ENCODE peak calls at places on chromosomes 1 and 21, in eight cellular contexts. One of them, this sample, is unnamed.

GRCh38 chr1:19772053-19772452 is 27.7 kb downstream of the TMCO4 start:
- DNase-seq in GM06990: no peak
- DNase-seq in CD4-positive, alpha-beta T cell: no peak
- DNase-seq in AG04450: no peak
- DNase-seq in Calu3: no peak
- DNase-seq in cardiac fibroblast: no peak
- DNase-seq in IMR-90: no peak
- DNase-seq in upper lobe of left lung: no peak
- DNase-seq in this sample: no peak

GRCh38 chr1:77313491-77313890 is 31.7 kb downstream of the AK5 start:
- DNase-seq in GM06990: no peak
- DNase-seq in CD4-positive, alpha-beta T cell: peak; percentile 17
- DNase-seq in AG04450: no peak
- DNase-seq in Calu3: peak; percentile 56
- DNase-seq in cardiac fibroblast: peak; percentile 55
- DNase-seq in IMR-90: peak; percentile 15
- DNase-seq in upper lobe of left lung: no peak
- DNase-seq in this sample: no peak

GRCh38 chr1:173420330-173420806 is 56.8 kb upstream of the PRDX6 start:
- DNase-seq in GM06990: no peak
- DNase-seq in CD4-positive, alpha-beta T cell: peak; percentile 38
- DNase-seq in AG04450: peak; percentile 60
- DNase-seq in Calu3: peak; percentile 78
- DNase-seq in cardiac fibroblast: peak; percentile 92
- DNase-seq in IMR-90: peak; percentile 83
- DNase-seq in upper lobe of left lung: no peak
- DNase-seq in this sample: no peak

GRCh38 chr1:8348056-8348776 is 30.3 kb downstream of the SLC45A1 start:
- DNase-seq in GM06990: no peak
- DNase-seq in CD4-positive, alpha-beta T cell: no peak
- DNase-seq in AG04450: no peak
- DNase-seq in Calu3: no peak
- DNase-seq in cardiac fibroblast: no peak
- DNase-seq in IMR-90: no peak
- DNase-seq in upper lobe of left lung: peak; percentile 38
- DNase-seq in this sample: no peak

GRCh38 chr1:9823943-9824701 is at the start of gene CLSTN1:
- DNase-seq in GM06990: peak; percentile 88
- DNase-seq in CD4-positive, alpha-beta T cell: peak; percentile 89
- DNase-seq in AG04450: peak; percentile 42
- DNase-seq in Calu3: peak; percentile 84
- DNase-seq in cardiac fibroblast: peak; percentile 86
- DNase-seq in IMR-90: peak; percentile 81
- DNase-seq in upper lobe of left lung: peak; percentile 98
- DNase-seq in this sample: peak; percentile 98

GRCh38 chr1:39845569-39846566 is 37.4 kb downstream of the TRIT1 start:
- DNase-seq in GM06990: peak; percentile 65
- DNase-seq in CD4-positive, alpha-beta T cell: peak; percentile 73
- DNase-seq in AG04450: peak; percentile 75
- DNase-seq in Calu3: peak; percentile 89
- DNase-seq in cardiac fibroblast: peak; percentile 93
- DNase-seq in IMR-90: peak; percentile 89
- DNase-seq in upper lobe of left lung: no peak
- DNase-seq in this sample: peak; percentile 36

GRCh38 chr1:109535971-109536491 is 3.6 kb upstream of the GPR61 start:
- DNase-seq in GM06990: no peak
- DNase-seq in CD4-positive, alpha-beta T cell: no peak
- DNase-seq in AG04450: no peak
- DNase-seq in Calu3: no peak
- DNase-seq in cardiac fibroblast: no peak
- DNase-seq in IMR-90: no peak
- DNase-seq in upper lobe of left lung: no peak
- DNase-seq in this sample: no peak

GRCh38 chr1:52209429-52209828 is 67.5 kb downstream of the ZFYVE9 start:
- DNase-seq in GM06990: no peak
- DNase-seq in CD4-positive, alpha-beta T cell: no peak
- DNase-seq in AG04450: no peak
- DNase-seq in Calu3: no peak
- DNase-seq in cardiac fibroblast: no peak
- DNase-seq in IMR-90: no peak
- DNase-seq in upper lobe of left lung: no peak
- DNase-seq in this sample: no peak

GRCh38 chr1:64546018-64546417 is 76.1 kb downstream of the CACHD1 start:
- DNase-seq in GM06990: no peak
- DNase-seq in CD4-positive, alpha-beta T cell: no peak
- DNase-seq in AG04450: no peak
- DNase-seq in Calu3: no peak
- DNase-seq in cardiac fibroblast: peak; percentile 12
- DNase-seq in IMR-90: no peak
- DNase-seq in upper lobe of left lung: no peak
- DNase-seq in this sample: no peak

GRCh38 chr1:231385118-231385748 is 36.9 kb downstream of the EGLN1 start:
- DNase-seq in GM06990: no peak
- DNase-seq in CD4-positive, alpha-beta T cell: no peak
- DNase-seq in AG04450: no peak
- DNase-seq in Calu3: peak; percentile 56
- DNase-seq in cardiac fibroblast: no peak
- DNase-seq in IMR-90: no peak
- DNase-seq in upper lobe of left lung: no peak
- DNase-seq in this sample: no peak

DNA sequence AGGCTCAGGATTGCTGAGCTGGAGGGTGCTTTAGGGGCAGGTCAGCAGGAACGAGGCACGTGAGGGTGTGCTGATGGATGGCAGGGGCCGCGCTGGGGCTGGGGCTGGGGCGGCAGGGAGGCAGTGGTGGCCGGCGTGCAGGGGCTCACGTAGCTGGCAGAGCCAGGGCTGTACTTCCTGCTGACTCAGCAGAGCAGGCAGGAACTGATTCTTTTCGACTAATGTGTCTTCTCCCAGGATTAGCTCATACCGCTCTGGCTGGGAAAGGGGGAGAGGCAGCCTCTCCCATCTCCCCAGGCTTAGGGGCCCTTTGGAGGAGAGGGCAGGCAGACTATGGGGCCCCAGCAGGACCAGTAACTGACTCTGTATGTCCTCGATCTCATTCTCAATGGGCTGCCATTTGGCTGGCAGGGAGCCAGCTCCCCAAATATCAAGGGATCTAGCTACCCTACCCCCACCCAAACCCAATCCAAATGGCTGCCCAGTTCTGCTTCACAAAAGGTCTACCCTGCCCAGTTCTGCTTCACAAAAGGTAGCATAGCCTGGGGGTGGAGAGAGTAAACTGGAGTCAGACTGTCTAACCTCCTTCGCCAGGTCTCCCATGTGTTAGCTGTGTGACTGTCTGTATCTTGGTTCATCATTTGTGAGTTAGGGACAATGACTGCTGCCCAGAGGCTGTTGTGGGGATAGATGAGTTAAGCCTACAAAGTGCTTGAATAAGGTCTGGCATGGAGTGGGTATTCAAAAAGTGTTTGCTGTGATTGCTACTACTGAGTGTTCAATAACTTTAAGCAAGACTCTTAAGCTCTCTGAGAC is 100.1 kb upstream of the SLC2A1 start:
- DNase-seq in GM06990: no peak
- DNase-seq in CD4-positive, alpha-beta T cell: no peak
- DNase-seq in AG04450: no peak
- DNase-seq in Calu3: no peak
- DNase-seq in cardiac fibroblast: peak; percentile 62
- DNase-seq in IMR-90: peak; percentile 68
- DNase-seq in upper lobe of left lung: peak; percentile 65
- DNase-seq in this sample: no peak
- TF ChIP-seq CTCF in GM06990: no peak
- TF ChIP-seq CTCF in CD4-positive, alpha-beta T cell: no peak
- TF ChIP-seq CTCF in AG04450: no peak
- TF ChIP-seq CTCF in Calu3: no peak
- TF ChIP-seq CTCF in cardiac fibroblast: no peak
- TF ChIP-seq CTCF in IMR-90: no peak
- TF ChIP-seq CTCF in upper lobe of left lung: no peak
- TF ChIP-seq CTCF in this sample: no peak

GRCh38 chr21:37076087-37076486 is 3.0 kb downstream of the TTC3 start:
- DNase-seq in GM06990: no peak
- DNase-seq in CD4-positive, alpha-beta T cell: no peak
- DNase-seq in AG04450: no peak
- DNase-seq in Calu3: no peak
- DNase-seq in cardiac fibroblast: no peak
- DNase-seq in IMR-90: no peak
- DNase-seq in upper lobe of left lung: no peak
- DNase-seq in this sample: no peak

GRCh38 chr21:37074195-37074510 is 1.1 kb downstream of the TTC3 start:
- DNase-seq in GM06990: no peak
- DNase-seq in CD4-positive, alpha-beta T cell: no peak
- DNase-seq in AG04450: no peak
- DNase-seq in Calu3: no peak
- DNase-seq in cardiac fibroblast: no peak
- DNase-seq in IMR-90: no peak
- DNase-seq in upper lobe of left lung: no peak
- DNase-seq in this sample: no peak

GRCh38 chr21:37075214-37075770 is 2.2 kb downstream of the TTC3 start:
- DNase-seq in GM06990: no peak
- DNase-seq in CD4-positive, alpha-beta T cell: no peak
- DNase-seq in AG04450: no peak
- DNase-seq in Calu3: no peak
- DNase-seq in cardiac fibroblast: no peak
- DNase-seq in IMR-90: no peak
- DNase-seq in upper lobe of left lung: no peak
- DNase-seq in this sample: no peak

GRCh38 chr21:37073417-37074194 is 552 bp downstream of the TTC3 start:
- DNase-seq in GM06990: peak; percentile 83
- DNase-seq in CD4-positive, alpha-beta T cell: peak; percentile 59
- DNase-seq in AG04450: no peak
- DNase-seq in Calu3: peak; percentile 20
- DNase-seq in cardiac fibroblast: peak; percentile 28
- DNase-seq in IMR-90: peak; percentile 67
- DNase-seq in upper lobe of left lung: peak; percentile 94
- DNase-seq in this sample: peak; percentile 46

DNA sequence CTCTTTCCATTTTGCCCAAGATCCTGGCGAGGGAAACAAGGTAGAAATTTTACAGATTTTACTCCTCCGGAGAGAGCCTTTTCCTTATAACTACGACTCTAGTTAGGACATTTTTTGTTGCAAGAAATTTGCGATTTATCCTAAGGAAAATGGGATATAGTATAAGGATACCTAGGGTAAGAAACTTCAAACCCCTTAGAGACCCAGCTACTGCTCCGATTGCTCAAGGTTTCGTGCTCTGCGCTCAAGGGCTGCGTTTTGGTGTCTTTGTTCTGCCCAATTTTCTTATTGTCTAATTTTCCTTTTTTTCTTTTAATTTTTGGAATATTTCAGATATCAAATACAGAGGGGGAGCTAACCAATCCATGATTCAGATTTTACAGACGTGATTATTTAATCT is 1.5 kb downstream of the TTC3 start:
- DNase-seq in GM06990: no peak
- DNase-seq in CD4-positive, alpha-beta T cell: no peak
- DNase-seq in AG04450: no peak
- DNase-seq in Calu3: no peak
- DNase-seq in cardiac fibroblast: no peak
- DNase-seq in IMR-90: no peak
- DNase-seq in upper lobe of left lung: no peak
- DNase-seq in this sample: no peak
- TF ChIP-seq CTCF in GM06990: no peak
- TF ChIP-seq CTCF in CD4-positive, alpha-beta T cell: no peak
- TF ChIP-seq CTCF in AG04450: no peak
- TF ChIP-seq CTCF in Calu3: no peak
- TF ChIP-seq CTCF in cardiac fibroblast: no peak
- TF ChIP-seq CTCF in IMR-90: no peak
- TF ChIP-seq CTCF in upper lobe of left lung: no peak
- TF ChIP-seq CTCF in this sample: no peak

DNA sequence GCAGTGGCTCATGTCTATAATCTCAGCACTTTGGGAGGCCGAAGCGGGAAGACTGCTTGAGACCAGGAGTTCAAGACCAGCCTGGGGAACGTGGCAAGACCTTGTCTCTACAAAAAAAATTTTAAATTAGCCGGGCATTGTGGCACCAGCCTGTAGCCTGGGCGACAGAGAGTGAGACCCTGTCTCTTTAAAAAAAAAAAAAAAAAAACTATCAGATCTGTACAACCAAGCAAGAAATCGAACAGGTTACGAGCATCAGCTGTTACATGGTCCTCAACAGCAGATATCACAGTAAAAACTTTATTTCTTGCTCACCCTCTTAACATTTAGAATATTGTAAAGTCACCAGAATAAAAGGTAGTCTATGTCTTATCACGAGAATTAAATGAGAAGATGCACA is 1.5 kb downstream of the NUP133 start:
- DNase-seq in GM06990: no peak
- DNase-seq in CD4-positive, alpha-beta T cell: no peak
- DNase-seq in AG04450: no peak
- DNase-seq in Calu3: no peak
- DNase-seq in cardiac fibroblast: no peak
- DNase-seq in IMR-90: no peak
- DNase-seq in upper lobe of left lung: no peak
- DNase-seq in this sample: no peak
- TF ChIP-seq CTCF in GM06990: no peak
- TF ChIP-seq CTCF in CD4-positive, alpha-beta T cell: no peak
- TF ChIP-seq CTCF in AG04450: no peak
- TF ChIP-seq CTCF in Calu3: no peak
- TF ChIP-seq CTCF in cardiac fibroblast: no peak
- TF ChIP-seq CTCF in IMR-90: no peak
- TF ChIP-seq CTCF in upper lobe of left lung: no peak
- TF ChIP-seq CTCF in this sample: no peak

GRCh38 chr1:229221106-229222019 is 49.5 kb upstream of the RAB4A start:
- DNase-seq in GM06990: no peak
- DNase-seq in CD4-positive, alpha-beta T cell: no peak
- DNase-seq in AG04450: no peak
- DNase-seq in Calu3: peak; percentile 75
- DNase-seq in cardiac fibroblast: peak; percentile 59
- DNase-seq in IMR-90: peak; percentile 36
- DNase-seq in upper lobe of left lung: no peak
- DNase-seq in this sample: no peak

GRCh38 chr1:229213797-229214196 is 57.1 kb upstream of the RAB4A start:
- DNase-seq in GM06990: no peak
- DNase-seq in CD4-positive, alpha-beta T cell: no peak
- DNase-seq in AG04450: no peak
- DNase-seq in Calu3: no peak
- DNase-seq in cardiac fibroblast: no peak
- DNase-seq in IMR-90: no peak
- DNase-seq in upper lobe of left lung: no peak
- DNase-seq in this sample: no peak

GRCh38 chr1:229218612-229219025 is 52.3 kb upstream of the RAB4A start:
- DNase-seq in GM06990: no peak
- DNase-seq in CD4-positive, alpha-beta T cell: no peak
- DNase-seq in AG04450: no peak
- DNase-seq in Calu3: no peak
- DNase-seq in cardiac fibroblast: no peak
- DNase-seq in IMR-90: no peak
- DNase-seq in upper lobe of left lung: no peak
- DNase-seq in this sample: no peak

GRCh38 chr1:229220163-229220846 is 50.6 kb upstream of the RAB4A start:
- DNase-seq in GM06990: no peak
- DNase-seq in CD4-positive, alpha-beta T cell: no peak
- DNase-seq in AG04450: no peak
- DNase-seq in Calu3: no peak
- DNase-seq in cardiac fibroblast: no peak
- DNase-seq in IMR-90: no peak
- DNase-seq in upper lobe of left lung: no peak
- DNase-seq in this sample: no peak

DNA sequence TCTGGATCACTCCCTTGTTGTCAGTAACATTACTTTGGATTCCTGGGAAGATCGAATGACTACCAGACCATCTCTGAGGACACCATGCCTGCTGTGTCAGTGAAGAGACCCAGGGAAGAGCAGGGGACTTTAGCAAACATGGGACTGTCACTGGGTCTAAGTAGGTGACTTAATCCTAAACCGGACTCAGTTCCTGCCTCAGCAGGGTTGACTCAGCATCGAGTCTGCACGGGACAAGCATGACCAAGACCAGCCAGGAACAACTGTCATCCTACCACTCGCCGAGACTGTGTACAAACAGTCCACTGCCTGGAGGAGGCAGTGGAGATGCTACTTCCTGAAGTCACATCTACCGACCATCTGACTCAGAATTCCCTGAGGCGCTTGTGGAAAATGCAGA is 53.2 kb upstream of the RAB4A start:
- DNase-seq in GM06990: no peak
- DNase-seq in CD4-positive, alpha-beta T cell: no peak
- DNase-seq in AG04450: no peak
- DNase-seq in Calu3: peak; percentile 12
- DNase-seq in cardiac fibroblast: peak; percentile 19
- DNase-seq in IMR-90: no peak
- DNase-seq in upper lobe of left lung: no peak
- DNase-seq in this sample: no peak
- TF ChIP-seq CTCF in GM06990: no peak
- TF ChIP-seq CTCF in CD4-positive, alpha-beta T cell: no peak
- TF ChIP-seq CTCF in AG04450: no peak
- TF ChIP-seq CTCF in Calu3: no peak
- TF ChIP-seq CTCF in cardiac fibroblast: no peak
- TF ChIP-seq CTCF in IMR-90: no peak
- TF ChIP-seq CTCF in upper lobe of left lung: no peak
- TF ChIP-seq CTCF in this sample: no peak

This sample was measured in GM13977.